ENCODE peak calls at places on chromosome 15, in eight cellular contexts. One of them, this sample, is unnamed.

GRCh38 chr15:70815604-70816003 is 38.4 kb downstream of the LARP6 start:
- DNase-seq in activated CD8-positive, alpha-beta T cell treated with anti-CD3 and anti-CD28 coated beads for 36 hours: no peak
- DNase-seq in GM10248: no peak
- DNase-seq in right lobe of liver: no peak
- DNase-seq in endothelial cell of umbilical vein: no peak
- DNase-seq in lower lobe of right lung: no peak
- DNase-seq in CD8-positive, alpha-beta T cell: no peak
- DNase-seq in Peyer's patch: no peak
- DNase-seq in this sample: no peak

GRCh38 chr15:60183366-60183765 is 179.3 kb downstream of the FOXB1 start:
- DNase-seq in right lobe of liver: no peak
- DNase-seq in CD8-positive, alpha-beta T cell: no peak
- DNase-seq in Peyer's patch: no peak
- DNase-seq in lower lobe of right lung: no peak
- DNase-seq in activated CD8-positive, alpha-beta T cell treated with anti-CD3 and anti-CD28 coated beads for 36 hours: no peak
- DNase-seq in endothelial cell of umbilical vein: no peak
- DNase-seq in GM10248: no peak
- DNase-seq in this sample: no peak

GRCh38 chr15:60523056-60523455 is 44.1 kb upstream of the ICE2 start:
- DNase-seq in right lobe of liver: no peak
- DNase-seq in CD8-positive, alpha-beta T cell: no peak
- DNase-seq in endothelial cell of umbilical vein: peak
- DNase-seq in Peyer's patch: no peak
- DNase-seq in lower lobe of right lung: no peak
- DNase-seq in activated CD8-positive, alpha-beta T cell treated with anti-CD3 and anti-CD28 coated beads for 36 hours: no peak
- DNase-seq in GM10248: no peak
- DNase-seq in this sample: peak

GRCh38 chr15:48720646-48721045 is 75.1 kb upstream of the FBN1 start:
- DNase-seq in lower lobe of right lung: no peak
- DNase-seq in Peyer's patch: no peak
- DNase-seq in CD8-positive, alpha-beta T cell: no peak
- DNase-seq in GM10248: no peak
- DNase-seq in endothelial cell of umbilical vein: no peak
- DNase-seq in activated CD8-positive, alpha-beta T cell treated with anti-CD3 and anti-CD28 coated beads for 36 hours: no peak
- DNase-seq in right lobe of liver: no peak
- DNase-seq in this sample: peak

GRCh38 chr15:83970290-83970890 is 265.2 kb upstream of the GOLGA6L4 start:
- DNase-seq in endothelial cell of umbilical vein: no peak
- DNase-seq in Peyer's patch: no peak
- DNase-seq in right lobe of liver: no peak
- DNase-seq in GM10248: no peak
- DNase-seq in activated CD8-positive, alpha-beta T cell treated with anti-CD3 and anti-CD28 coated beads for 36 hours: no peak
- DNase-seq in CD8-positive, alpha-beta T cell: no peak
- DNase-seq in lower lobe of right lung: no peak
- DNase-seq in this sample: peak

GRCh38 chr15:34855397-34855796 is 60.0 kb upstream of the ACTC1 start:
- DNase-seq in activated CD8-positive, alpha-beta T cell treated with anti-CD3 and anti-CD28 coated beads for 36 hours: no peak
- DNase-seq in lower lobe of right lung: no peak
- DNase-seq in Peyer's patch: no peak
- DNase-seq in GM10248: no peak
- DNase-seq in endothelial cell of umbilical vein: peak
- DNase-seq in CD8-positive, alpha-beta T cell: no peak
- DNase-seq in right lobe of liver: no peak
- DNase-seq in this sample: peak

GRCh38 chr15:70339551-70340517 is 242.1 kb upstream of the TLE3 start:
- DNase-seq in Peyer's patch: peak
- DNase-seq in CD8-positive, alpha-beta T cell: no peak
- DNase-seq in activated CD8-positive, alpha-beta T cell treated with anti-CD3 and anti-CD28 coated beads for 36 hours: no peak
- DNase-seq in lower lobe of right lung: peak
- DNase-seq in endothelial cell of umbilical vein: peak
- DNase-seq in GM10248: no peak
- DNase-seq in right lobe of liver: no peak
- DNase-seq in this sample: peak

GRCh38 chr15:68218847-68219798 is 10.4 kb downstream of the CLN6 start:
- DNase-seq in activated CD8-positive, alpha-beta T cell treated with anti-CD3 and anti-CD28 coated beads for 36 hours: no peak
- DNase-seq in lower lobe of right lung: no peak
- DNase-seq in right lobe of liver: no peak
- DNase-seq in Peyer's patch: no peak
- DNase-seq in CD8-positive, alpha-beta T cell: peak
- DNase-seq in endothelial cell of umbilical vein: no peak
- DNase-seq in GM10248: no peak
- DNase-seq in this sample: no peak

GRCh38 chr15:66251790-66252355 is 1.7 kb downstream of the MEGF11 start:
- DNase-seq in Peyer's patch: no peak
- DNase-seq in activated CD8-positive, alpha-beta T cell treated with anti-CD3 and anti-CD28 coated beads for 36 hours: peak
- DNase-seq in CD8-positive, alpha-beta T cell: no peak
- DNase-seq in GM10248: peak
- DNase-seq in lower lobe of right lung: no peak
- DNase-seq in right lobe of liver: no peak
- DNase-seq in endothelial cell of umbilical vein: no peak
- DNase-seq in this sample: no peak

GRCh38 chr15:62647195-62647865 is 395.2 kb upstream of the TPM1 start:
- DNase-seq in Peyer's patch: no peak
- DNase-seq in GM10248: no peak
- DNase-seq in endothelial cell of umbilical vein: no peak
- DNase-seq in CD8-positive, alpha-beta T cell: no peak
- DNase-seq in right lobe of liver: no peak
- DNase-seq in lower lobe of right lung: no peak
- DNase-seq in activated CD8-positive, alpha-beta T cell treated with anti-CD3 and anti-CD28 coated beads for 36 hours: no peak
- DNase-seq in this sample: peak

GRCh38 chr15:63322541-63322940 is 45.1 kb downstream of the APH1B start:
- DNase-seq in lower lobe of right lung: no peak
- DNase-seq in endothelial cell of umbilical vein: peak
- DNase-seq in right lobe of liver: no peak
- DNase-seq in Peyer's patch: no peak
- DNase-seq in GM10248: no peak
- DNase-seq in CD8-positive, alpha-beta T cell: no peak
- DNase-seq in activated CD8-positive, alpha-beta T cell treated with anti-CD3 and anti-CD28 coated beads for 36 hours: no peak
- DNase-seq in this sample: peak

GRCh38 chr15:66947471-66947870 is 117.9 kb upstream of the SMAD3 start:
- DNase-seq in Peyer's patch: no peak
- DNase-seq in endothelial cell of umbilical vein: no peak
- DNase-seq in activated CD8-positive, alpha-beta T cell treated with anti-CD3 and anti-CD28 coated beads for 36 hours: no peak
- DNase-seq in CD8-positive, alpha-beta T cell: no peak
- DNase-seq in lower lobe of right lung: no peak
- DNase-seq in right lobe of liver: no peak
- DNase-seq in GM10248: no peak
- DNase-seq in this sample: no peak

GRCh38 chr15:46170326-46170725 is 535.5 kb downstream of the SQOR start:
- DNase-seq in activated CD8-positive, alpha-beta T cell treated with anti-CD3 and anti-CD28 coated beads for 36 hours: no peak
- DNase-seq in endothelial cell of umbilical vein: no peak
- DNase-seq in right lobe of liver: no peak
- DNase-seq in Peyer's patch: no peak
- DNase-seq in CD8-positive, alpha-beta T cell: no peak
- DNase-seq in lower lobe of right lung: no peak
- DNase-seq in GM10248: no peak
- DNase-seq in this sample: no peak

GRCh38 chr15:39426552-39427532 is 154.0 kb upstream of the THBS1 start:
- DNase-seq in Peyer's patch: peak
- DNase-seq in endothelial cell of umbilical vein: no peak
- DNase-seq in lower lobe of right lung: peak
- DNase-seq in CD8-positive, alpha-beta T cell: peak
- DNase-seq in GM10248: peak
- DNase-seq in activated CD8-positive, alpha-beta T cell treated with anti-CD3 and anti-CD28 coated beads for 36 hours: peak
- DNase-seq in right lobe of liver: peak
- DNase-seq in this sample: peak

GRCh38 chr15:58308742-58309355 is 122.9 kb upstream of the LIPC start:
- DNase-seq in right lobe of liver: no peak
- DNase-seq in CD8-positive, alpha-beta T cell: no peak
- DNase-seq in Peyer's patch: no peak
- DNase-seq in lower lobe of right lung: no peak
- DNase-seq in GM10248: no peak
- DNase-seq in endothelial cell of umbilical vein: no peak
- DNase-seq in activated CD8-positive, alpha-beta T cell treated with anti-CD3 and anti-CD28 coated beads for 36 hours: no peak
- DNase-seq in this sample: no peak
- TF ChIP-seq CTCF in right lobe of liver: no peak
- TF ChIP-seq CTCF in CD8-positive, alpha-beta T cell: no peak
- TF ChIP-seq CTCF in Peyer's patch: no peak
- TF ChIP-seq CTCF in lower lobe of right lung: no peak
- TF ChIP-seq CTCF in GM10248: no peak
- TF ChIP-seq CTCF in endothelial cell of umbilical vein: no peak
- TF ChIP-seq CTCF in activated CD8-positive, alpha-beta T cell treated with anti-CD3 and anti-CD28 coated beads for 36 hours: no peak
- TF ChIP-seq CTCF in this sample: no peak

DNA sequence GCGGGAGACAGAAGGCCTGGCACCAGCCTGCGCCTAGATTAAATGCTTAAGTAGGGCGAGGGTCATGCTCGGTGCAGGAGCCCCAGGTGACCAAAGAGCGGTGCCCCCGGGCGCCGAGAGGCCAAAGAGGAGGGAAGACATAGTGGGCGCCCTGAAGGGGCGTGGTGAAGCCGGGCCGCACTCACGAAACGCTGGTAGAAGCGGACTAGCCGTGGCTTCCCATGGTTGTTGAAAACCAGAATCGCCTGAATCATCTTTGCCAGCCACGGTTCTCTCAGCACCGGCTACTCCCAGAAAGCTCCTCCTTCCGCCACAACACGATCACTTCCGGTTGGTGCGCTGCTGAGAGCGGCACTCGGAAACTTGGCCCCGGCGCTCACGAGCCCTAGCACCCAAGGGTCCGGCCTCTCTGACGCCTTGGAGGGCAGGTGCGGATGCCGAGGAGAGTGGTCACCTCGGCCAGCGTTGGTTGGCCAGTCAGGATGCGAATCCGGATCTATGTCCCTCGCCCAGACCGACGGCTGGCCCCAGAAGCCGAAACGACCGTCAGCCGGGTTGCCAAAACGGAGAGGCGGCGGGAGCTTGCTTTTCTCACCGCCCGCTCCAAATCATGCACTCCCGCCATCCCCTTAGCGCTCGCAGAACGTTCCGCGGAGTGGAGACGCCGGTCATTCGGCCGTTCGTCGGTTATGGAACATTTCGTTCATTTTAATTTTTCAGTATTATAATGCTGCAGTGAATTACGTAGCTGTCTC is at the start of gene AP3S2:
- DNase-seq in GM10248: peak
- DNase-seq in endothelial cell of umbilical vein: peak
- DNase-seq in activated CD8-positive, alpha-beta T cell treated with anti-CD3 and anti-CD28 coated beads for 36 hours: peak
- DNase-seq in Peyer's patch: peak
- DNase-seq in right lobe of liver: peak
- DNase-seq in lower lobe of right lung: peak
- DNase-seq in CD8-positive, alpha-beta T cell: peak
- DNase-seq in this sample: peak
- TF ChIP-seq CTCF in GM10248: no peak
- TF ChIP-seq CTCF in endothelial cell of umbilical vein: no peak
- TF ChIP-seq CTCF in activated CD8-positive, alpha-beta T cell treated with anti-CD3 and anti-CD28 coated beads for 36 hours: no peak
- TF ChIP-seq CTCF in Peyer's patch: no peak
- TF ChIP-seq CTCF in right lobe of liver: no peak
- TF ChIP-seq CTCF in lower lobe of right lung: no peak
- TF ChIP-seq CTCF in CD8-positive, alpha-beta T cell: no peak
- TF ChIP-seq CTCF in this sample: no peak

GRCh38 chr15:79003301-79003700 is 58.5 kb upstream of the CTSH start:
- DNase-seq in activated CD8-positive, alpha-beta T cell treated with anti-CD3 and anti-CD28 coated beads for 36 hours: no peak
- DNase-seq in CD8-positive, alpha-beta T cell: no peak
- DNase-seq in right lobe of liver: no peak
- DNase-seq in lower lobe of right lung: no peak
- DNase-seq in Peyer's patch: no peak
- DNase-seq in GM10248: no peak
- DNase-seq in endothelial cell of umbilical vein: no peak
- DNase-seq in this sample: no peak

GRCh38 chr15:79004336-79004735 is 59.5 kb upstream of the CTSH start:
- DNase-seq in endothelial cell of umbilical vein: peak
- DNase-seq in Peyer's patch: peak
- DNase-seq in GM10248: peak
- DNase-seq in lower lobe of right lung: no peak
- DNase-seq in right lobe of liver: no peak
- DNase-seq in activated CD8-positive, alpha-beta T cell treated with anti-CD3 and anti-CD28 coated beads for 36 hours: peak
- DNase-seq in CD8-positive, alpha-beta T cell: no peak
- DNase-seq in this sample: peak

GRCh38 chr15:79006071-79006470 is 61.2 kb upstream of the CTSH start:
- DNase-seq in activated CD8-positive, alpha-beta T cell treated with anti-CD3 and anti-CD28 coated beads for 36 hours: no peak
- DNase-seq in lower lobe of right lung: no peak
- DNase-seq in endothelial cell of umbilical vein: no peak
- DNase-seq in right lobe of liver: no peak
- DNase-seq in GM10248: no peak
- DNase-seq in Peyer's patch: no peak
- DNase-seq in CD8-positive, alpha-beta T cell: no peak
- DNase-seq in this sample: no peak

GRCh38 chr15:79003896-79004295 is 59.0 kb upstream of the CTSH start:
- DNase-seq in activated CD8-positive, alpha-beta T cell treated with anti-CD3 and anti-CD28 coated beads for 36 hours: no peak
- DNase-seq in lower lobe of right lung: no peak
- DNase-seq in right lobe of liver: no peak
- DNase-seq in CD8-positive, alpha-beta T cell: no peak
- DNase-seq in Peyer's patch: no peak
- DNase-seq in endothelial cell of umbilical vein: no peak
- DNase-seq in GM10248: no peak
- DNase-seq in this sample: no peak

DNA sequence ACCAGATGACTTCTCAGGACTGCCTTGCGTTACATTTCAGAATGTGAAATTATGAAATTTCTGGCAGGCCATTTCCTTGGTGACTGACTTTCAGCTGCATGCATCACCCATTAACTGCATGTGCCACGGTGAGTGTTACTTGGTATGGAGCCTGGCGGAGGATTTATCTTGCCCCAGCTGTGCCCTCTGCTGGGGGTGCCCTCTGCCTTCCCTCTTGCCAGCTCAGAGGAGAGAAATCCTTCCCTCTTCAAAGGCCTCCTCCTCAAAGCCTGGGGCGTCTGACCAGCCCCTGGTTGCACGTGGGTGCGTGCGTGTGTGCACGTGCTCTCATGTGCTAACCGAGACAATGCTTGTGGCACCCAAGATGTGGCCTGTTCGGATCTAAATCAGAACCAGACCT is 57.8 kb upstream of the CTSH start:
- DNase-seq in CD8-positive, alpha-beta T cell: no peak
- DNase-seq in endothelial cell of umbilical vein: no peak
- DNase-seq in Peyer's patch: no peak
- DNase-seq in right lobe of liver: no peak
- DNase-seq in GM10248: no peak
- DNase-seq in activated CD8-positive, alpha-beta T cell treated with anti-CD3 and anti-CD28 coated beads for 36 hours: no peak
- DNase-seq in lower lobe of right lung: no peak
- DNase-seq in this sample: no peak
- TF ChIP-seq CTCF in CD8-positive, alpha-beta T cell: no peak
- TF ChIP-seq CTCF in endothelial cell of umbilical vein: no peak
- TF ChIP-seq CTCF in Peyer's patch: no peak
- TF ChIP-seq CTCF in right lobe of liver: peak
- TF ChIP-seq CTCF in GM10248: no peak
- TF ChIP-seq CTCF in activated CD8-positive, alpha-beta T cell treated with anti-CD3 and anti-CD28 coated beads for 36 hours: no peak
- TF ChIP-seq CTCF in lower lobe of right lung: no peak
- TF ChIP-seq CTCF in this sample: no peak

DNA sequence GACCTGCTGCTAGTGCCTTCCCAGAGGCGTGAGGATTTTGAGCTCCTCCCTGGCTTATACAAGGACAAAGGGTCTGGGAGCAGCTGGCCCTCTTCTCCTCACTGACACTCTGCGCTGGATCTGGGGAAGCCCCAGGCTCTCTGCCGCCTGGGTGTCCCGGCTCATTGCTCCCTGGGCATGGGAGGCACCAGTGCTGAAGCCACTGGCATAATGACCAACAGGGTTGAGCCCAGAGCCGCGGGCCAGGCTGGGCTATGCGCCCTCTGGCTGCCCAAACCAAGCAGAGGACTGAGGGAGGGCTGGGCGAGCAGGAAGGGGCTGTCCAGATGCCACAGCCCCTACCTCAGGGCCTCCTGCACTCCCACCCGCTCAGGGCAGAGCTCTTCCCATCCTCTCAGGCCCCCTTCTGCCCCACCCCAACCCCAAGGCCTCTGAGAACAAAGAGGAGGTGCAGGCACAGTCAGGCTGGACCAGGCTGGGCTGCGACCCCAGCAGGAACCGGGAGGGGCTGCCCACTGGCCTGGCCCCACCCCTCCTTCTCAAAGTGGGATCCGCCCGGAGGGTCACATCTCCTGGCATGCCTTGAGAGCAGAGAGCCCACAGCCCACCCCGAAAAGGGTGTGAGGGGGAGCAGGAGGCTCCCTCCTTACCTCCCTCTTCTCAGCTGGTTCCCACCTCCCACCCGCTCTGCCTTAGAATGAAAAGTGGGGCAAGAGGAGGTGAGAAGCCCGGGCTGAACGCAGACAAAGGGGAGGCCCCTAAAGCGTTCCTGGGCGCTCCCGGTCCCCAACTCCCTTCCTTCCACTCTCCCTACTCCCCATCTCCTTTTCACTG is 1.5 kb downstream of the LINGO1 start:
- DNase-seq in CD8-positive, alpha-beta T cell: no peak
- DNase-seq in activated CD8-positive, alpha-beta T cell treated with anti-CD3 and anti-CD28 coated beads for 36 hours: no peak
- DNase-seq in endothelial cell of umbilical vein: peak
- DNase-seq in GM10248: no peak
- DNase-seq in lower lobe of right lung: no peak
- DNase-seq in Peyer's patch: no peak
- DNase-seq in right lobe of liver: no peak
- DNase-seq in this sample: no peak
- TF ChIP-seq CTCF in CD8-positive, alpha-beta T cell: no peak
- TF ChIP-seq CTCF in activated CD8-positive, alpha-beta T cell treated with anti-CD3 and anti-CD28 coated beads for 36 hours: no peak
- TF ChIP-seq CTCF in endothelial cell of umbilical vein: peak
- TF ChIP-seq CTCF in GM10248: peak
- TF ChIP-seq CTCF in lower lobe of right lung: no peak
- TF ChIP-seq CTCF in Peyer's patch: no peak
- TF ChIP-seq CTCF in right lobe of liver: no peak
- TF ChIP-seq CTCF in this sample: peak